ENCODE peak calls at places on chromosome 9, in four cellular contexts. H, M, E and J are unnamed samples.

GRCh38 chr9:81613002-81613750 is 76.2 kb downstream of the TLE1 start:
- DNase-seq in M (peak; percentile 90), E (peak; percentile 27), H (no peak), J (peak; percentile 65)

GRCh38 chr9:116941266-116941665 is 254.2 kb downstream of the TRIM32 start:
- DNase-seq in M (no peak), H (no peak), E (no peak), J (no peak)

GRCh38 chr9:15837079-15837679 is 284.3 kb downstream of the CCDC171 start:
- DNase-seq in E (peak; percentile 39), H (peak; percentile 80), M (peak; percentile 30), J (peak; percentile 57)

GRCh38 chr9:121305269-121305994 is 37.5 kb downstream of the GSN start:
- DNase-seq in M (no peak), H (no peak), E (no peak), J (no peak)

GRCh38 chr9:17810728-17811634 is 232.1 kb downstream of the SH3GL2 start:
- DNase-seq in H (peak; percentile 87), M (peak; percentile 23), E (peak; percentile 56), J (peak; percentile 43)

GRCh38 chr9:89579741-89580395 is 24.9 kb upstream of the GADD45G start:
- DNase-seq in M (no peak), E (no peak), H (no peak), J (no peak)

GRCh38 chr9:79395691-79396558 is 175.8 kb upstream of the TLE4 start:
- DNase-seq in H (peak; percentile 25), E (no peak), M (no peak), J (no peak)

GRCh38 chr9:103037508-103038477 is 42.7 kb downstream of the CYLC2 start:
- DNase-seq in H (no peak), M (no peak), E (peak; percentile 88), J (no peak)

GRCh38 chr9:102514541-102514940 is 480.6 kb upstream of the CYLC2 start:
- DNase-seq in E (no peak), M (no peak), H (no peak), J (no peak)

GRCh38 chr9:125125523-125125922 is 17.8 kb downstream of the SCAI start:
- DNase-seq in E (no peak), M (no peak), H (no peak), J (no peak)

GRCh38 chr9:127977877-127978647 is 2.7 kb downstream of the EEIG1 start:
- DNase-seq in H (peak; percentile 74), E (peak; percentile 20), M (peak; percentile 42), J (peak; percentile 57)

GRCh38 chr9:11063263-11063662 is 450.5 kb upstream of the PTPRD start:
- DNase-seq in H (no peak), E (no peak), M (no peak), J (no peak)

GRCh38 chr9:89635007-89635742 is 30.4 kb downstream of the GADD45G start:
- DNase-seq in E (no peak), H (no peak), M (no peak), J (no peak)

GRCh38 chr9:655875-656274 is 185.6 kb upstream of the DMRT1 start:
- DNase-seq in E (no peak), H (no peak), M (no peak), J (no peak)

GRCh38 chr9:127314911-127315310 is 50.3 kb downstream of the GARNL3 start:
- DNase-seq in H (no peak), M (no peak), E (no peak), J (no peak)

GRCh38 chr9:9142001-9142400 is 1342.4 kb upstream of the DMAC1 start:
- DNase-seq in M (no peak), H (peak; percentile 61), E (no peak), J (no peak)

GRCh38 chr9:130575514-130575913 is 3.9 kb upstream of the FUBP3 start:
- DNase-seq in M (no peak), H (no peak), E (no peak), J (no peak)

GRCh38 chr9:104856413-104856941 is 71.5 kb downstream of the ABCA1 start:
- DNase-seq in H (no peak), M (no peak), E (no peak), J (no peak)

GRCh38 chr9:111036068-111036789 is 2.0 kb downstream of the LPAR1 start:
- DNase-seq in E (peak; percentile 83), M (no peak), H (peak; percentile 83), J (peak; percentile 47)

GRCh38 chr9:93256878-93257807 is 73.2 kb downstream of the WNK2 start:
- DNase-seq in M (no peak), E (no peak), H (no peak), J (no peak)

GRCh38 chr9:8616419-8616818 is 816.8 kb upstream of the DMAC1 start:
- DNase-seq in M (no peak), E (no peak), H (no peak), J (no peak)

GRCh38 chr9:23342296-23342695 is 483.7 kb downstream of the ELAVL2 start:
- DNase-seq in M (no peak), H (no peak), E (no peak), J (no peak)

GRCh38 chr9:128503870-128504269 is 649 bp upstream of the GLE1 start:
- DNase-seq in H (peak; percentile 40), M (no peak), E (no peak), J (no peak)

GRCh38 chr9:130561056-130561455 is 18.3 kb upstream of the FUBP3 start:
- DNase-seq in M (no peak), H (no peak), E (no peak), J (no peak)

GRCh38 chr9:121975801-121976277 is 117.3 kb downstream of the TTLL11 start:
- DNase-seq in E (no peak), H (no peak), M (no peak), J (peak; percentile 35)

GRCh38 chr9:72894342-72894741 is 58.5 kb downstream of the ALDH1A1 start:
- DNase-seq in E (no peak), H (no peak), M (no peak), J (peak; percentile 91)

GRCh38 chr9:35490155-35490909 is 421 bp downstream of the RUSC2 start:
- DNase-seq in H (peak; percentile 60), M (no peak), E (no peak), J (no peak)

GRCh38 chr9:35488019-35488418 is 1.9 kb upstream of the RUSC2 start:
- DNase-seq in M (no peak), E (no peak), H (no peak), J (no peak)

GRCh38 chr9:35488566-35489312 is 1.2 kb upstream of the RUSC2 start:
- DNase-seq in H (peak; percentile 29), M (no peak), E (no peak), J (no peak)

GRCh38 chr9:35490910-35491465 is 1.1 kb downstream of the RUSC2 start:
- DNase-seq in E (no peak), H (peak; percentile 3), M (no peak), J (no peak)

DNA sequence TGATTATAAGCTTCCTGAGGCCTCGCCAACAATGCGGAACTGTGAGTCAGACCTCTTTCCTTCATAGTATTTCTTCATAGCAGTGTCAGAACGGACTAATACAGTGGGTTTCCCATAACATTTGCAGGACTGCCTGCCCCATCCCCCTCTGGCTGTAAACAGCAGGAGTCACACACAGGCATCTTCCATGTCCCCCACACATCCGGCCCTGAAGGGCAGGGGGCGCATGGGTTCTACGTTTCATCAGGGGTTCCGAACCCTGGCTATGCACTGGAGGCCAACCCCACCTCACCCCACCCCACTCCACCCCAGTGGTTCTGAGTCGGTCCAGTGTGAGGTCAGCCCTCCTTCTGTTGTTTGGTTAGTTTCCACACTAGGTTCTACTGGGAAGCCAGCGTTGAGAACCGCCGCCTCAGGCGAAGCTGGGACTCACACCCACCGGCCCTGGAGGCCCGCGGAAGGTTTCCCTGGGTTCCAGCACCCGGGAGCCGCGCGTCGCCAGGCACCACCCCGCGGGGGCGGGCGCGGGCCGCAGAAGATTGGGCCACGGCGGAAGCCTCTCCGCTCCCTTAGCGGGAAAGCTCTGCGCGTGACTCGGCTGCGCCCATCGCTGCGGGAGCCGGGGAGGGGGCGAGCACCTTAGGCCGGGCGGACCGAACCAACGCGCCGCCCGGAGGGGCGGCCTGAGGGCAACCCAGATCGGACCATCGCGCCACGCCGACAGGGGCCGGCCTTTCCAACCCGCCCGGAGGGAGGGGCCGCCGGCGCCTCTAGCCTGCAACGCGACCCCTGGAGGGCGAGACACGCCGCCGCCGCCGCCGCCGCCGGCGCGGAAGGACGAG is at the start of gene RUSC2:
- DNase-seq in E (peak; percentile 87), H (peak; percentile 94), M (peak; percentile 84), J (peak; percentile 92)
- TF ChIP-seq CTCF in E (peak; percentile 17), H (peak; percentile 74), M (peak; percentile 53), J (peak; percentile 72)

GRCh38 chr9:37410354-37410861 is 12.1 kb upstream of the GRHPR start:
- DNase-seq in M (no peak), E (no peak), H (no peak), J (no peak)

GRCh38 chr9:37413311-37413710 is 9.2 kb upstream of the GRHPR start:
- DNase-seq in H (no peak), E (no peak), M (no peak), J (peak; percentile 33)

GRCh38 chr9:37408933-37409710 is 13.4 kb upstream of the GRHPR start:
- DNase-seq in H (no peak), M (no peak), E (no peak), J (no peak)

GRCh38 chr9:37412431-37413151 is 9.9 kb upstream of the GRHPR start:
- DNase-seq in E (no peak), M (no peak), H (no peak), J (peak; percentile 59)

GRCh38 chr9:37410969-37411785 is 11.3 kb upstream of the GRHPR start:
- DNase-seq in E (no peak), H (peak; percentile 70), M (no peak), J (peak; percentile 23)
- TF ChIP-seq CTCF in E (peak; percentile 41), H (peak; percentile 70), M (peak; percentile 59), J (peak; percentile 75)

GRCh38 chr9:91899611-91900010 is 50.4 kb downstream of the ROR2 start:
- DNase-seq in E (no peak), M (no peak), H (no peak), J (no peak)
- TF ChIP-seq CTCF in E (no peak), M (no peak), H (no peak), J (no peak)

GRCh38 chr9:14437336-14438231 is 123.6 kb upstream of the NFIB start:
- DNase-seq in E (peak; percentile 93), M (no peak), H (no peak), J (no peak)

GRCh38 chr9:14441976-14442651 is 128.2 kb upstream of the NFIB start:
- DNase-seq in E (peak; percentile 59), M (no peak), H (peak; percentile 87), J (no peak)

GRCh38 chr9:14440062-14440461 is 126.1 kb upstream of the NFIB start:
- DNase-seq in E (no peak), H (no peak), M (no peak), J (no peak)

GRCh38 chr9:14438232-14438966 is 124.5 kb upstream of the NFIB start:
- DNase-seq in H (no peak), M (no peak), E (peak; percentile 80), J (peak; percentile 22)

DNA sequence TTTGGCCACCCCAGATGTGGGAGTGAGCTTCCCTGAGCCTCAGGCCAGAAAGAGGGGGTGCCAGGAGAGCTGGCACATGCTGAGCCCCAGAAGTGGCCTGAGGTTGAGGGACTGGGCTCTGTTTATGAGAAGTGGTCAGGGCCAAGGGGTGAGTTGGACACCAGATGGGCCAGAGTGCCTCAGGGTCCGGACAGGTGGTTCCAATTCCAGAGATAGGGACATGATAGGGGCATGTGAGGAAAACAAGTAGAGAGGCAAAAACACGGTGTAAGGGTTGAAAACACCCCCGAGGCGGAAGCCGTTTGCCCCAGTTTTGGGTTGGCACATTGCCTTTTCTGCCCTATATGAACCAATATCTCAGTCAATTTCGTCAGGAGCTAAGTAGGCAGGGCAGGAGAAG is 125.6 kb upstream of the NFIB start:
- DNase-seq in H (no peak), E (no peak), M (no peak), J (no peak)
- TF ChIP-seq CTCF in H (no peak), E (no peak), M (no peak), J (no peak)

GRCh38 chr9:38068616-38068865 is 486 bp downstream of the SHB start:
- DNase-seq in H (peak; percentile 51), M (no peak), E (peak; percentile 62), J (no peak)
- TF ChIP-seq CTCF in H (peak; percentile 42), M (peak; percentile 59), E (peak; percentile 44), J (no peak)